ENCODE peak calls at places on chromosomes 1 and 21, in ten cellular contexts. P, H, O, C, S, G, N, A, B and X are unnamed samples.

GRCh38 chr1:107413951-107414350 is 273.1 kb downstream of the NTNG1 start:
- DNase-seq in P (no peak), H (no peak), O (no peak), C (peak), S (no peak), G (no peak), N (no peak), A (no peak), B (no peak), X (no peak)

GRCh38 chr21:42572906-42573495 is 59.3 kb downstream of the SLC37A1 start:
- DNase-seq in P (no peak), H (no peak), O (no peak), C (no peak), S (no peak), G (no peak), N (no peak), A (no peak), B (no peak), X (no peak)

GRCh38 chr1:117567976-117568375 is 37.9 kb upstream of the TENT5C start:
- DNase-seq in P (no peak), H (no peak), O (peak), C (no peak), S (no peak), G (no peak), N (no peak), A (no peak), B (no peak), X (no peak)

GRCh38 chr1:246961939-246962373 is 30.2 kb upstream of the AHCTF1 start:
- DNase-seq in P (no peak), H (no peak), O (no peak), C (peak), S (no peak), G (no peak), N (peak), A (no peak), B (no peak), X (no peak)

GRCh38 chr1:175890958-175891357 is 147.6 kb upstream of the TNR start:
- DNase-seq in P (no peak), H (no peak), O (no peak), C (no peak), S (no peak), G (no peak), N (no peak), A (no peak), B (no peak), X (no peak)

GRCh38 chr1:30413111-30413440 is 310.3 kb downstream of the MATN1 start:
- DNase-seq in P (no peak), H (no peak), O (no peak), C (no peak), S (no peak), G (no peak), N (no peak), A (no peak), B (no peak), X (no peak)

GRCh38 chr1:16397095-16397494 is 30.1 kb downstream of the SZRD1 start:
- DNase-seq in P (no peak), H (no peak), O (no peak), C (no peak), S (no peak), G (no peak), N (no peak), A (no peak), B (no peak), X (no peak)

GRCh38 chr1:179923044-179923443 is 31.6 kb upstream of the CEP350 start:
- DNase-seq in P (no peak), H (no peak), O (no peak), C (no peak), S (no peak), G (no peak), N (no peak), A (no peak), B (no peak), X (no peak)

GRCh38 chr1:226654046-226654445 is 85.0 kb downstream of the ITPKB start:
- DNase-seq in P (no peak), H (peak), O (no peak), C (no peak), S (no peak), G (no peak), N (no peak), A (no peak), B (peak), X (no peak)

GRCh38 chr1:14768589-14769304 is 170.3 kb downstream of the KAZN start:
- DNase-seq in P (no peak), H (no peak), O (no peak), C (no peak), S (no peak), G (no peak), N (no peak), A (no peak), B (no peak), X (no peak)

GRCh38 chr1:221871056-221871455 is 129.2 kb upstream of the DUSP10 start:
- DNase-seq in P (no peak), H (no peak), O (no peak), C (no peak), S (no peak), G (no peak), N (no peak), A (no peak), B (no peak), X (no peak)

GRCh38 chr1:151553659-151554058 is 13.6 kb downstream of the TUFT1 start:
- DNase-seq in P (no peak), H (peak), O (no peak), C (no peak), S (peak), G (no peak), N (no peak), A (no peak), B (no peak), X (no peak)

GRCh38 chr1:212977781-212978645 is 27.7 kb downstream of the VASH2 start:
- DNase-seq in P (no peak), H (peak), O (no peak), C (no peak), S (no peak), G (no peak), N (no peak), A (no peak), B (no peak), X (no peak)

GRCh38 chr21:42086969-42087368 is 15.9 kb downstream of the UMODL1 start:
- DNase-seq in P (no peak), H (no peak), O (no peak), C (no peak), S (no peak), G (no peak), N (no peak), A (no peak), B (no peak), X (no peak)

GRCh38 chr1:59409525-59409924 is 112.6 kb downstream of the FGGY start:
- DNase-seq in P (no peak), H (no peak), O (no peak), C (no peak), S (no peak), G (no peak), N (no peak), A (no peak), B (no peak), X (no peak)

GRCh38 chr21:41317458-41317857 is 857 bp downstream of the FAM3B start:
- DNase-seq in P (no peak), H (no peak), O (no peak), C (peak), S (no peak), G (no peak), N (no peak), A (no peak), B (no peak), X (no peak)

GRCh38 chr1:185920602-185921001 is 186.4 kb downstream of the HMCN1 start:
- DNase-seq in P (no peak), H (no peak), O (no peak), C (no peak), S (no peak), G (no peak), N (no peak), A (no peak), B (no peak), X (no peak)

GRCh38 chr1:150505431-150505830 is 2.5 kb upstream of the ECM1 start:
- DNase-seq in P (no peak), H (no peak), O (no peak), C (no peak), S (no peak), G (no peak), N (no peak), A (no peak), B (no peak), X (no peak)

GRCh38 chr1:208244584-208244916 is 366 bp upstream of the PLXNA2 start:
- DNase-seq in P (no peak), H (no peak), O (no peak), C (no peak), S (no peak), G (no peak), N (no peak), A (no peak), B (no peak), X (no peak)

GRCh38 chr21:46322351-46323226 is 1.1 kb downstream of the C21orf58 start:
- DNase-seq in P (no peak), H (peak), O (no peak), C (peak), S (no peak), G (no peak), N (no peak), A (peak), B (no peak), X (no peak)

GRCh38 chr1:240501115-240501514 is 110.8 kb downstream of the GREM2 start:
- DNase-seq in P (no peak), H (no peak), O (no peak), C (peak), S (peak), G (no peak), N (no peak), A (peak), B (no peak), X (no peak)